ENCODE peak calls at places on chromosomes 12 and 14, in four cellular contexts. D is GM13976, S is GM10248, K is type B pancreatic cell. U is an unnamed sample.

GRCh38 chr12:120485914-120486881 is 9.7 kb upstream of the DYNLL1 start:
- DNase-seq in K (no peak), D (no peak), S (no peak), U (no peak)

GRCh38 chr12:113469893-113470743 is 1.6 kb downstream of the LHX5 start:
- DNase-seq in K (no peak), D (peak), S (peak), U (peak)

GRCh38 chr14:61927015-61927414 is 164.8 kb downstream of the SNAPC1 start:
- DNase-seq in K (no peak), D (no peak), S (no peak), U (no peak)

GRCh38 chr14:100065942-100066574 is 836 bp downstream of the EVL start:
- DNase-seq in S (peak), K (no peak), D (peak), U (peak)

GRCh38 chr12:104718581-104718980 is 239.5 kb downstream of the SLC41A2 start:
- DNase-seq in S (no peak), D (no peak), K (no peak), U (no peak)

GRCh38 chr12:6326316-6326959 is 15.4 kb downstream of the TNFRSF1A start:
- DNase-seq in K (no peak), D (peak), S (no peak), U (peak)

GRCh38 chr14:51335521-51335920 is 95.5 kb downstream of the TMX1 start:
- DNase-seq in S (no peak), D (no peak), K (no peak), U (no peak)

GRCh38 chr12:60194682-60195081 is 598.9 kb downstream of the SLC16A7 start:
- DNase-seq in K (no peak), S (no peak), D (no peak), U (no peak)

GRCh38 chr14:51783765-51784164 is 76.6 kb upstream of the GNG2 start:
- DNase-seq in K (no peak), D (no peak), S (no peak), U (no peak)

GRCh38 chr12:26360062-26360461 is 164.7 kb downstream of the SSPN start:
- DNase-seq in S (no peak), D (no peak), K (no peak), U (no peak)

GRCh38 chr14:71498151-71498734 is 434.0 kb upstream of the RGS6 start:
- DNase-seq in D (no peak), K (no peak), S (no peak), U (no peak)

GRCh38 chr12:53197011-53197640 is 9.9 kb downstream of the ITGB7 start:
- DNase-seq in D (no peak), S (no peak), K (no peak), U (no peak)

GRCh38 chr14:89187501-89187900 is 229.5 kb downstream of the FOXN3 start:
- DNase-seq in K (no peak), S (no peak), D (no peak), U (no peak)

GRCh38 chr14:58690801-58691516 is 53.2 kb downstream of the DACT1 start:
- DNase-seq in S (no peak), K (no peak), D (no peak), U (no peak)

GRCh38 chr12:65269603-65270002 is 8.9 kb upstream of the MSRB3 start:
- DNase-seq in S (no peak), D (no peak), K (no peak), U (no peak)

DNA sequence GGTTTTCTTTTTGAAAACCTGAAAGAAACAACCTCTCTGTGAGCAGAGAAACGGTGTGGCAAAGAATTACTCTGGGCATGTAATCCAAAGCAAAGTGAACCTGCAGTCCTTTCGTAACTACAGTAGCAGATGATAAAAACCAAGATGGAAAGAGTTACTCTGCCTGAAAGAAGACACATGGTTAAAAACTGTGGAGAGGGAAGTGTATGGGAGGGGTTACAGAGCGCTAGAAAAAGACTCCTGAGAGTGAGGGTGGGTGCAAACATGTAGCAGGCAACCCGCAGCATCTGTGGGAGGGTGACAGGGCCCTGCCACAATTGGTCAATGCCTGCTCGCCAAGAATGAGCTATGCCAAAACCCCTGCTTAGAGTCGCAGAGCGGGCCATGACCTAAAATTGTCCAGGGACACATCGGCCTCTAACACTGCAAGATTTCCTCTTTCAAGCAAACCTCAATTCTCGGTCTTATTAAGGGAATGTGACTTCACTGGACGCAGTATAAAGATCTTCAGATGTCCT is 753 bp downstream of the PRKAG1 start:
- DNase-seq in D (peak), K (no peak), S (no peak), U (no peak)
- TF ChIP-seq CTCF in D (no peak), K (no peak), S (no peak), U (no peak)

DNA sequence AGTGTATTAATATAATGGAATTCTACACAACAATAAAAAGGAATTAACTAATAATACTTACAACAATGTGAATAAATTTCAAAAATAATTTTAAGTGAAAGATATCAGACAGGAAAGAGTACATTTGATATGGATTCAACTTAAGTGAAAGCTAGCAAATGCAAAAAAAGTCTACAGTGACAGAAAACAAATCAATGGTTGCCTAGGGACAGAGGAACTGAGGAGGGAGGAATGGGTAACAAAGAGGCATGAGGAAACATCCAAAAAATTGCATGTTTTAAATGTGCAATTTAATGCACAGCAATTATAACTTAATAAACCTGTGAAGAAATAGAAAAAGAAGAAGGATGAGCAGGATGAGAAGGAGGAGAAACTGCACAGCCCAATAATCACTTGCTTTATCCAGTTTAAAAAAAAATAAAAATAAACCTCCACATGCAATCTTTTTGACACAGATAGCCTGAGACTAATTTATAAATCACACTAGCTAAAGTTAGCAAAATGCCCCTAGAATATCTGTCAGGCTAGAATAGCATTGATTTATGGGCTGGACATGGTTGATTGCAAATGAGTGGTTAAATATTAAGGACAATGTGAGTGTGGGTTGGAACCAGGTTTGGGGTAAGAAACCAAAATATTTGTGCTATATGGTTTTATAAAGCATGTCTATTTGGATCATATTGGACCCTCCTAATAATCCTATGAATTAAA is 1089.1 kb downstream of the TRHDE start:
- DNase-seq in K (no peak), D (no peak), S (no peak), U (no peak)
- TF ChIP-seq CTCF in K (no peak), D (no peak), S (no peak), U (no peak)

GRCh38 chr14:70451874-70452273 is at the start of gene ADAM21:
- DNase-seq in K (no peak), D (no peak), S (no peak), U (no peak)
- TF ChIP-seq CTCF in K (no peak), D (no peak), S (no peak), U (no peak)

GRCh38 chr12:92094751-92095161 is 50.9 kb downstream of the BTG1 start:
- DNase-seq in D (no peak), S (no peak), K (no peak), U (no peak)
- TF ChIP-seq CTCF in D (no peak), S (no peak), K (no peak), U (no peak)

GRCh38 chr12:85445060-85445938 is 165.3 kb downstream of the ALX1 start:
- DNase-seq in D (no peak), S (no peak), K (no peak), U (no peak)

GRCh38 chr12:85448031-85448430 is 168.0 kb downstream of the ALX1 start:
- DNase-seq in K (no peak), D (no peak), S (no peak), U (no peak)

GRCh38 chr12:85448548-85449139 is 168.6 kb downstream of the ALX1 start:
- DNase-seq in D (no peak), K (no peak), S (no peak), U (no peak)
- TF ChIP-seq CTCF in D (no peak), K (peak), S (no peak), U (no peak)

U was measured in GM20000.